ENCODE peak calls at places on chromosome 18, in seven cellular contexts. G, V, B, I, O, R and Z are unnamed samples.

GRCh38 chr18:75214766-75215515 is 4.3 kb downstream of the TSHZ1 start:
- DNase-seq in V (no peak), B (no peak), R (no peak), O (peak), I (no peak), G (no peak), Z (no peak)

GRCh38 chr18:46469186-46469915 is 187.7 kb downstream of the LOXHD1 start:
- DNase-seq in R (no peak), I (no peak), G (peak), O (peak), V (no peak), B (no peak), Z (no peak)

GRCh38 chr18:62152844-62153243 is 34.0 kb downstream of the PIGN start:
- DNase-seq in B (no peak), G (no peak), R (no peak), O (no peak), V (no peak), I (no peak), Z (no peak)

GRCh38 chr18:61764381-61764780 is 128.4 kb downstream of the RNF152 start:
- DNase-seq in V (no peak), O (no peak), I (no peak), R (no peak), B (no peak), G (no peak), Z (no peak)

GRCh38 chr18:37584217-37584616 is 18.6 kb upstream of the CELF4 start:
- DNase-seq in B (no peak), O (no peak), G (no peak), R (no peak), I (no peak), V (no peak), Z (no peak)

GRCh38 chr18:23619388-23619873 is 33.1 kb upstream of the NPC1 start:
- DNase-seq in R (no peak), B (peak), G (no peak), V (peak), I (peak), O (no peak), Z (peak)

GRCh38 chr18:76208632-76209308 is 286.3 kb downstream of the ZNF516 start:
- DNase-seq in I (peak), G (no peak), V (no peak), B (no peak), O (peak), R (no peak), Z (peak)

GRCh38 chr18:55433688-55434087 is 154.3 kb downstream of the TCF4 start:
- DNase-seq in G (no peak), V (no peak), I (no peak), R (no peak), B (no peak), O (peak), Z (no peak)

GRCh38 chr18:36314754-36315153 is 17.2 kb downstream of the FHOD3 start:
- DNase-seq in R (no peak), B (peak), V (no peak), G (no peak), O (no peak), I (no peak), Z (no peak)

GRCh38 chr18:24514439-24514838 is 54.0 kb downstream of the HRH4 start:
- DNase-seq in R (no peak), O (peak), G (peak), B (peak), I (no peak), V (no peak), Z (no peak)

GRCh38 chr18:36942264-36942663 is 113.3 kb downstream of the KIAA1328 start:
- DNase-seq in I (no peak), O (peak), B (peak), V (no peak), G (peak), R (no peak), Z (no peak)

GRCh38 chr18:78736015-78736690 is 243.5 kb upstream of the SALL3 start:
- DNase-seq in G (no peak), V (no peak), O (no peak), I (no peak), R (no peak), B (no peak), Z (no peak)

GRCh38 chr18:23498877-23499570 is 4.3 kb upstream of the RMC1 start:
- DNase-seq in R (peak), V (peak), I (peak), O (peak), G (peak), B (peak), Z (peak)

GRCh38 chr18:12236934-12237832 is 17.0 kb upstream of the CIDEA start:
- DNase-seq in I (peak), B (peak), O (peak), G (peak), V (peak), R (peak), Z (peak)

GRCh38 chr18:26103579-26103978 is 13.2 kb upstream of the SS18 start:
- DNase-seq in I (no peak), R (no peak), G (peak), V (no peak), O (no peak), B (no peak), Z (no peak)

GRCh38 chr18:35215026-35215425 is 25.8 kb upstream of the ZNF397 start:
- DNase-seq in R (no peak), V (no peak), B (no peak), I (no peak), G (no peak), O (no peak), Z (no peak)